ENCODE peak calls at places on chromosomes 7 and 10, in seven cellular contexts. M, R, H, B, P, J and D are unnamed samples. For H3K4me1, the result is how much of the 10 kb centered on the place peaks cover.

GRCh38 chr10:102729090-102730026 is 14.4 kb upstream of the WBP1L start:
- DNase-seq in M (peak), R (peak), H (peak), B (peak), P (peak), J (peak), D (peak)

GRCh38 chr10:24858244-24858907 is 94.0 kb downstream of the PRTFDC1 start:
- DNase-seq in M (no peak), R (no peak), H (no peak), B (peak), P (no peak), J (no peak), D (no peak)

GRCh38 chr10:61642692-61643091 is 20.0 kb upstream of the CABCOCO1 start:
- DNase-seq in M (no peak), R (no peak), H (no peak), B (peak), P (no peak), J (no peak), D (no peak)

GRCh38 chr10:133277993-133278576 is 1.4 kb upstream of the ADAM8 start:
- DNase-seq in M (peak), R (no peak), H (no peak), B (no peak), P (no peak), J (no peak), D (no peak)

GRCh38 chr10:124738441-124738840 is 5.7 kb downstream of the FAM53B start:
- DNase-seq in M (no peak), R (no peak), H (peak), B (no peak), P (no peak), J (no peak), D (no peak)

GRCh38 chr7:17239046-17239445 is 59.4 kb upstream of the AHR start:
- DNase-seq in M (no peak), R (no peak), H (no peak), B (no peak), P (no peak), J (no peak), D (no peak)

GRCh38 chr7:93307131-93307660 is 75.0 kb downstream of the VPS50 start:
- DNase-seq in M (no peak), R (no peak), H (no peak), B (peak), P (peak), J (no peak), D (no peak)

GRCh38 chr10:36344240-36344639 is 702.1 kb upstream of the FZD8 start:
- DNase-seq in M (no peak), R (no peak), H (no peak), B (peak), P (no peak), J (no peak), D (no peak)

GRCh38 chr10:131275691-131276090 is 35.8 kb downstream of the TCERG1L start:
- DNase-seq in M (no peak), R (no peak), H (no peak), B (no peak), P (no peak), J (no peak), D (no peak)

GRCh38 chr7:73768661-73769480 is 1.2 kb downstream of the CLDN3 start:
- DNase-seq in M (no peak), R (no peak), H (no peak), B (no peak), P (no peak), J (no peak), D (peak)

GRCh38 chr7:7183061-7183832 is 903 bp downstream of the C1GALT1 start:
- DNase-seq in M (peak), R (no peak), H (no peak), B (no peak), P (peak), J (peak), D (peak)

GRCh38 chr7:104126411-104126841 is 81.4 kb downstream of the ORC5 start:
- DNase-seq in M (no peak), R (no peak), H (no peak), B (no peak), P (no peak), J (no peak), D (no peak)

GRCh38 chr10:87872828-87873227 is 9.4 kb downstream of the PTEN start:
- DNase-seq in M (no peak), R (no peak), H (no peak), B (no peak), P (no peak), J (no peak), D (no peak)

GRCh38 chr7:15015545-15016314 is 113.2 kb upstream of the DGKB start:
- DNase-seq in M (no peak), R (peak), H (peak), B (peak), P (peak), J (peak), D (no peak)

GRCh38 chr7:69962856-69963149 is 364.5 kb downstream of the AUTS2 start:
- DNase-seq in M (no peak), R (no peak), H (no peak), B (no peak), P (no peak), J (no peak), D (no peak)

GRCh38 chr7:2209146-2209960 is 23.4 kb downstream of the MAD1L1 start:
- DNase-seq in M (peak), R (no peak), H (peak), B (peak), P (peak), J (peak), D (peak)

GRCh38 chr7:128530855-128531104 is 54.2 kb downstream of the METTL2B start:
- DNase-seq in M (no peak), R (no peak), H (no peak), B (no peak), P (no peak), J (no peak), D (no peak)

GRCh38 chr7:48537561-48537960 is 366.3 kb downstream of the ABCA13 start:
- DNase-seq in M (no peak), R (no peak), H (no peak), B (no peak), P (no peak), J (no peak), D (no peak)

GRCh38 chr10:21036757-21037156 is 139.6 kb upstream of the NEBL start:
- DNase-seq in M (no peak), R (no peak), H (no peak), B (no peak), P (no peak), J (no peak), D (no peak)

GRCh38 chr10:104127411-104127810 is 5.4 kb downstream of the SFR1 start:
- DNase-seq in M (no peak), R (no peak), H (no peak), B (no peak), P (peak), J (peak), D (no peak)

GRCh38 chr10:621981-622740 is 67.3 kb downstream of the DIP2C start:
- DNase-seq in M (no peak), R (no peak), H (no peak), B (peak), P (no peak), J (no peak), D (no peak)

DNA sequence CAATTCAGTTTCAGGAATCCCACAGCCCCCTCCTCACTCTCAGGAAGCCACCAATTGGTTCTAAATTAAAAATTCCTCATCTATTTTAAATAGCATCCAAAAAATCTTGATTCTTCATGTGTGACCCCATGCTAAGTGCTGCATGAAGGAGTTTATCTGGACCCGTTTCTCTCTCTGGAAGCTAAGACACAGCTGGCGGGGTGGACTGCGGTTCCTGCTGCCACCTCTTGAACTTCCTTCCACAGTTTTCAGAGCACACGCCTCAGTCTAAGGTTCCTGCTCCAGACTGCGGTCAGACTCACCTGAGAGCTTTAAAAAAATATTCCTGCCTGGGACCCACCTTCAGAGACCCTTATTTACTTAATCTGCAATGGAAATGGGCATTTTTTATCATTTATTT is 34.5 kb downstream of the LYZL1 start:
- DNase-seq in M (no peak), R (no peak), H (no peak), B (no peak), P (no peak), J (no peak), D (no peak)
- H3K4me1 ChIP-seq in M (under half), R (under half), H (under half), B (under half), P (under half), J (under half), D (under half)

GRCh38 chr7:82742163-82742562 is 298.6 kb upstream of the CACNA2D1 start:
- DNase-seq in M (no peak), R (no peak), H (no peak), B (no peak), P (no peak), J (no peak), D (no peak)

GRCh38 chr7:82745820-82746219 is 302.2 kb upstream of the CACNA2D1 start:
- DNase-seq in M (no peak), R (no peak), H (no peak), B (peak), P (no peak), J (no peak), D (no peak)

GRCh38 chr7:82740246-82740848 is 296.8 kb upstream of the CACNA2D1 start:
- DNase-seq in M (no peak), R (peak), H (no peak), B (peak), P (peak), J (peak), D (peak)

GRCh38 chr7:82745117-82745516 is 301.5 kb upstream of the CACNA2D1 start:
- DNase-seq in M (no peak), R (no peak), H (no peak), B (peak), P (no peak), J (no peak), D (no peak)

DNA sequence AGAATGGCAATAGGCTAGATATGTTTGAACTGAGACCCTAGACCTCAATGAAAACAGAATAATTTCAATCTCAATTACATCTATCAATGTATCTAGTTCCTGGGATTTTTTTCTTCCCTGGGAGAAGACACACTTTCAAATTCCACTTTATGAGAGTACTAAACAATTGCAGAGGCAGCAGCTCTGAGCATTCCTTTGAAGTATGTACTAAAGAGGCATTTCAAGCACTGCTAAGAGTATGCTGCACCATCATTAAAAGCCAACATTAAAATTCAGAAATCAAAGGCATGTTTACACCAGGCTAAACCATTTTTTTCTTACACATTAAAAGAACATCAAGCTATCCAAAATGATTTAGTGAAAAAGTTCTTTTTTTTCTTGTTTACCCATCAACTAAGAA is 297.9 kb upstream of the CACNA2D1 start:
- DNase-seq in M (no peak), R (no peak), H (no peak), B (no peak), P (no peak), J (no peak), D (no peak)
- TF ChIP-seq POLR2A in M (no peak), R (no peak), H (no peak), B (no peak), P (no peak), J (no peak), D (no peak)

GRCh38 chr7:138538518-138538917 is 78.5 kb downstream of the TRIM24 start:
- DNase-seq in M (no peak), R (no peak), H (no peak), B (peak), P (no peak), J (no peak), D (no peak)
- TF ChIP-seq CTCF in M (no peak), R (no peak), H (no peak), B (no peak), P (no peak), J (no peak), D (no peak)

GRCh38 chr7:122143376-122143750 is 686 bp downstream of the AASS start:
- DNase-seq in M (peak), R (no peak), H (peak), B (peak), P (no peak), J (peak), D (peak)
- H3K4me1 ChIP-seq in M (under half), R (under half), H (under half), B (under half), P (under half), J (under half), D (under half)

GRCh38 chr10:76334306-76334705 is 902.9 kb downstream of the LRMDA start:
- DNase-seq in M (no peak), R (no peak), H (peak), B (no peak), P (no peak), J (no peak), D (no peak)
- TF ChIP-seq POLR2A in M (no peak), R (no peak), H (no peak), B (no peak), P (no peak), J (no peak), D (no peak)

DNA sequence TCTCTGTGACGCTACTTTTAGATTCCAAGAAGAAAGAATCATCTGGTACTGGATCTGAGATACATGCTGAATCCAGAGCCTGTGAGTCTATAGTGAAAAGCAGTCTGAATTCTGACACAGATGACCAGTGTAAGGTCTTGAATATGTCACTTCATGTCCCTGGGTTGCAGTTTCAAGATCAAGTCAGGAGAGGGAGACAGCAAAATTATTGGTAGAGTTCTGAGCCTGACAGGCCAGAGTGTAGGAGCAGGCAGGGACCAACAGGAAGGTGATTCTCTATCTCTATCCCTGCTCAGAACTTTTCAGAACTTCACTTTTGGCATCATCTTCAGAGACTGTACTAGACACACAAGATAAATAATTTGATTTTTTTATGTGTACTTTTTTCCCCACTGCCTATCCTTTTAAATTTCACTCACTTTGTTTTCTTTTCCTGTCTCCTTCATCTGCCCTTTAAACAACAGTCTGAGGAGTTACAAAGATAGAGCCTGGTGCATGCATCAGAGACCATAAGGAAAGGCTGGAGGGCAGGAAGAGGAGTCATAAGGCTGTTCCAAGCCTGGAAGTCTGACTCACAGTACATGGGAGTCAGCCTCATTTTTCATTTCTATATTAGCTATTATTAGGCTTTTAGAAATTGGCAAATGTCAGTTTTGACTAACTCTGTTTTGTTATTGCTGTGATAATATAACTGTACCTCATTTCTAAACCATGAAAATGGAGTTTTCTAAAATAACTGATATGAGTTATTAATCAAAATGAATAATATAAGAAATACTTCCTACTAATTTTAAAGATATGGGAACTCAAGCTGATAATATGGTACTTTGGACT is 120.2 kb upstream of the TMEM229A start:
- DNase-seq in M (no peak), R (peak), H (no peak), B (peak), P (peak), J (peak), D (no peak)
- TF ChIP-seq CTCF in M (peak), R (peak), H (no peak), B (peak), P (peak), J (peak), D (no peak)

GRCh38 chr7:27181795-27182275 is 3.2 kb downstream of the HOXA11 start:
- DNase-seq in M (no peak), R (no peak), H (peak), B (no peak), P (no peak), J (no peak), D (no peak)
- H3K4me1 ChIP-seq in M (under half), R (half or more), H (under half), B (under half), P (under half), J (under half), D (under half)